ENCODE peak calls at places on chromosome 5, in eight cellular contexts. One of them, this sample, is unnamed.

GRCh38 chr5:77168187-77168883 is 42.1 kb upstream of the PDE8B start:
- DNase-seq in neural progenitor cell: no peak
- DNase-seq in Caco-2: no peak
- DNase-seq in CD8-positive, alpha-beta T cell: no peak
- DNase-seq in GM12878: no peak
- DNase-seq in lower lobe of right lung: peak; percentile 52
- DNase-seq in tibial artery: peak; percentile 57
- DNase-seq in A549: peak; percentile 50
- DNase-seq in this sample: peak; percentile 79

GRCh38 chr5:150505041-150505511 is 2.9 kb upstream of the NDST1 start:
- DNase-seq in neural progenitor cell: no peak
- DNase-seq in Caco-2: no peak
- DNase-seq in CD8-positive, alpha-beta T cell: no peak
- DNase-seq in GM12878: no peak
- DNase-seq in lower lobe of right lung: no peak
- DNase-seq in tibial artery: no peak
- DNase-seq in A549: no peak
- DNase-seq in this sample: no peak

GRCh38 chr5:116569999-116570398 is 4.6 kb downstream of the SEMA6A start:
- DNase-seq in neural progenitor cell: no peak
- DNase-seq in Caco-2: no peak
- DNase-seq in CD8-positive, alpha-beta T cell: no peak
- DNase-seq in GM12878: no peak
- DNase-seq in lower lobe of right lung: no peak
- DNase-seq in tibial artery: no peak
- DNase-seq in A549: no peak
- DNase-seq in this sample: no peak

GRCh38 chr5:87361031-87361443 is 51.7 kb downstream of the CCNH start:
- DNase-seq in neural progenitor cell: no peak
- DNase-seq in Caco-2: no peak
- DNase-seq in CD8-positive, alpha-beta T cell: no peak
- DNase-seq in GM12878: no peak
- DNase-seq in lower lobe of right lung: no peak
- DNase-seq in tibial artery: no peak
- DNase-seq in A549: no peak
- DNase-seq in this sample: no peak

GRCh38 chr5:114412509-114413171 is 50.8 kb downstream of the KCNN2 start:
- DNase-seq in neural progenitor cell: no peak
- DNase-seq in Caco-2: no peak
- DNase-seq in CD8-positive, alpha-beta T cell: no peak
- DNase-seq in GM12878: no peak
- DNase-seq in lower lobe of right lung: no peak
- DNase-seq in tibial artery: no peak
- DNase-seq in A549: no peak
- DNase-seq in this sample: no peak

GRCh38 chr5:138636401-138636944 is 61.3 kb upstream of the HSPA9 start:
- DNase-seq in neural progenitor cell: no peak
- DNase-seq in Caco-2: no peak
- DNase-seq in CD8-positive, alpha-beta T cell: no peak
- DNase-seq in GM12878: no peak
- DNase-seq in lower lobe of right lung: no peak
- DNase-seq in tibial artery: no peak
- DNase-seq in A549: no peak
- DNase-seq in this sample: no peak

GRCh38 chr5:116518423-116518822 is 56.2 kb downstream of the SEMA6A start:
- DNase-seq in neural progenitor cell: no peak
- DNase-seq in Caco-2: no peak
- DNase-seq in CD8-positive, alpha-beta T cell: no peak
- DNase-seq in GM12878: no peak
- DNase-seq in lower lobe of right lung: no peak
- DNase-seq in tibial artery: no peak
- DNase-seq in A549: no peak
- DNase-seq in this sample: no peak

GRCh38 chr5:37871023-37871815 is 31.4 kb upstream of the GDNF start:
- DNase-seq in neural progenitor cell: no peak
- DNase-seq in Caco-2: no peak
- DNase-seq in CD8-positive, alpha-beta T cell: no peak
- DNase-seq in GM12878: no peak
- DNase-seq in lower lobe of right lung: no peak
- DNase-seq in tibial artery: no peak
- DNase-seq in A549: no peak
- DNase-seq in this sample: no peak

GRCh38 chr5:23007226-23007625 is 154.1 kb upstream of the CDH12 start:
- DNase-seq in neural progenitor cell: no peak
- DNase-seq in Caco-2: no peak
- DNase-seq in CD8-positive, alpha-beta T cell: no peak
- DNase-seq in GM12878: no peak
- DNase-seq in lower lobe of right lung: no peak
- DNase-seq in tibial artery: no peak
- DNase-seq in A549: no peak
- DNase-seq in this sample: no peak

GRCh38 chr5:91955610-91956009 is 572.5 kb upstream of the ARRDC3 start:
- DNase-seq in neural progenitor cell: no peak
- DNase-seq in Caco-2: no peak
- DNase-seq in CD8-positive, alpha-beta T cell: no peak
- DNase-seq in GM12878: no peak
- DNase-seq in lower lobe of right lung: no peak
- DNase-seq in tibial artery: no peak
- DNase-seq in A549: no peak
- DNase-seq in this sample: peak; percentile 41

GRCh38 chr5:145681686-145682085 is 153.5 kb downstream of the PRELID2 start:
- DNase-seq in neural progenitor cell: peak; percentile 74
- DNase-seq in Caco-2: peak; percentile 75
- DNase-seq in CD8-positive, alpha-beta T cell: no peak
- DNase-seq in GM12878: peak; percentile 32
- DNase-seq in lower lobe of right lung: no peak
- DNase-seq in tibial artery: peak; percentile 56
- DNase-seq in A549: peak; percentile 71
- DNase-seq in this sample: no peak

GRCh38 chr5:113027015-113027414 is 50.4 kb downstream of the DCP2 start:
- DNase-seq in neural progenitor cell: no peak
- DNase-seq in Caco-2: no peak
- DNase-seq in CD8-positive, alpha-beta T cell: no peak
- DNase-seq in GM12878: no peak
- DNase-seq in lower lobe of right lung: no peak
- DNase-seq in tibial artery: no peak
- DNase-seq in A549: no peak
- DNase-seq in this sample: no peak

GRCh38 chr5:44506561-44506960 is 117.3 kb upstream of the FGF10 start:
- DNase-seq in neural progenitor cell: peak; percentile 34
- DNase-seq in Caco-2: no peak
- DNase-seq in CD8-positive, alpha-beta T cell: no peak
- DNase-seq in GM12878: no peak
- DNase-seq in lower lobe of right lung: no peak
- DNase-seq in tibial artery: no peak
- DNase-seq in A549: no peak
- DNase-seq in this sample: no peak

GRCh38 chr5:140361901-140362300 is 1.9 kb downstream of the SLC4A9 start:
- DNase-seq in neural progenitor cell: no peak
- DNase-seq in Caco-2: no peak
- DNase-seq in CD8-positive, alpha-beta T cell: no peak
- DNase-seq in GM12878: no peak
- DNase-seq in lower lobe of right lung: no peak
- DNase-seq in tibial artery: no peak
- DNase-seq in A549: no peak
- DNase-seq in this sample: no peak

DNA sequence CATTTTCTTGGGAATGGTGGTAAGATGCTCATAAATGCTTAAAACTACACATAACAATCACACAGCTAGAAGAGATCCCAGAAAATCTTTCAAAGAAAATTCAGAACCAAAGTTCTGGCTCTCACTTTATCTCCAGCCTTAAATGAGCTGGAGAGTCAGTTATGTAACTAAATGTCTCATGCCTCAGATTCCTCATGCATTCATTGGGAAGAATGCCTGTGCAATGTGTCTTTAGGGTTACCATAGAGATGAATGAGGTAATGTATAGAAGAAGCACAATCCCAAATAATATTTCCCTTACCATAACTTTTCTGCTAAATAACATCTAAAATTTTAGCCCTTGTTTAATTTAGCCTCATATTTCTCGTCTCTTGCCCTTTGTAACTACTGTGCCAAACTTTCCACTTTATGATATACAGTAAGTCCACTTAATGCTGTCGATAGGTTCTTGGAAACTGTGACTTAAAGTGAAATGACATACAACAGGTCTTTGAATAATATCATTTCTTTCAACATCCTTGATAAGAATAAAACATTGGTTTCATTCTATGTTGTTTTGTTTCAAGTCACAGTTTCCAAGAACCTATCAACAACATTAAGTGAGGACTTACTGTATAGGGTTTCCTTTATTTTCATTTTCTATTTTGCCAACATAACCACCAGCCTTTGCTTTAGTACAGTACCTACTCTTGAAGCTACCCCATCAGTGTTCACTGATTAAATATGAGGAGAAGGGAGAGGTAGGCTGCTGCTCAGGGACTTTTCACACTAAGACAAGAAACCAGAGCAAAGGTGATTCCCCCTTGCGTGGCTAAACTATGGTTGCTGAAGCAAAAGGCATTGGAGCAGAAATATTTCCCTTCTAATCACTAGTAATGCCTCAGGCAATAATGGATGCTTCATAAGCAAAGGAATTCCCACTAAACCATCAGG is 295.7 kb upstream of the PTGER4 start:
- DNase-seq in neural progenitor cell: no peak
- DNase-seq in Caco-2: no peak
- DNase-seq in CD8-positive, alpha-beta T cell: no peak
- DNase-seq in GM12878: no peak
- DNase-seq in lower lobe of right lung: no peak
- DNase-seq in tibial artery: no peak
- DNase-seq in A549: no peak
- DNase-seq in this sample: no peak
- H3K4me1 ChIP-seq in neural progenitor cell: no peaks in the 10 kb centered on the region
- H3K4me1 ChIP-seq in Caco-2: no peaks in the 10 kb centered on the region
- H3K4me1 ChIP-seq in CD8-positive, alpha-beta T cell: peaks cover 35% of the 10 kb centered on the region
- H3K4me1 ChIP-seq in GM12878: peaks cover 26% of the 10 kb centered on the region
- H3K4me1 ChIP-seq in lower lobe of right lung: peaks cover 31% of the 10 kb centered on the region
- H3K4me1 ChIP-seq in tibial artery: no peaks in the 10 kb centered on the region
- H3K4me1 ChIP-seq in A549: peaks cover 45% of the 10 kb centered on the region
- H3K4me1 ChIP-seq in this sample: no peaks in the 10 kb centered on the region

GRCh38 chr5:154479160-154479943 is 1.3 kb upstream of the HAND1 start:
- DNase-seq in neural progenitor cell: peak; percentile 48
- DNase-seq in Caco-2: peak; percentile 29
- DNase-seq in CD8-positive, alpha-beta T cell: no peak
- DNase-seq in GM12878: no peak
- DNase-seq in lower lobe of right lung: no peak
- DNase-seq in tibial artery: no peak
- DNase-seq in A549: no peak
- DNase-seq in this sample: no peak

GRCh38 chr5:154476343-154477213 is 1.4 kb downstream of the HAND1 start:
- DNase-seq in neural progenitor cell: peak; percentile 66
- DNase-seq in Caco-2: no peak
- DNase-seq in CD8-positive, alpha-beta T cell: no peak
- DNase-seq in GM12878: no peak
- DNase-seq in lower lobe of right lung: no peak
- DNase-seq in tibial artery: no peak
- DNase-seq in A549: no peak
- DNase-seq in this sample: no peak

GRCh38 chr5:154478752-154479159 is 729 bp upstream of the HAND1 start:
- DNase-seq in neural progenitor cell: peak; percentile 41
- DNase-seq in Caco-2: no peak
- DNase-seq in CD8-positive, alpha-beta T cell: no peak
- DNase-seq in GM12878: no peak
- DNase-seq in lower lobe of right lung: no peak
- DNase-seq in tibial artery: no peak
- DNase-seq in A549: no peak
- DNase-seq in this sample: no peak

GRCh38 chr5:154478224-154478565 is at the start of gene HAND1:
- DNase-seq in neural progenitor cell: peak; percentile 92
- DNase-seq in Caco-2: peak; percentile 57
- DNase-seq in CD8-positive, alpha-beta T cell: no peak
- DNase-seq in GM12878: no peak
- DNase-seq in lower lobe of right lung: peak; percentile 56
- DNase-seq in tibial artery: no peak
- DNase-seq in A549: peak; percentile 95
- DNase-seq in this sample: no peak

GRCh38 chr5:154477382-154478223 is 424 bp downstream of the HAND1 start:
- DNase-seq in neural progenitor cell: peak; percentile 77
- DNase-seq in Caco-2: no peak
- DNase-seq in CD8-positive, alpha-beta T cell: no peak
- DNase-seq in GM12878: no peak
- DNase-seq in lower lobe of right lung: no peak
- DNase-seq in tibial artery: no peak
- DNase-seq in A549: no peak
- DNase-seq in this sample: peak; percentile 55
- H3K9me3 ChIP-seq in neural progenitor cell: no peaks in the 10 kb centered on the region
- H3K9me3 ChIP-seq in Caco-2: no peaks in the 10 kb centered on the region
- H3K9me3 ChIP-seq in CD8-positive, alpha-beta T cell: no peaks in the 10 kb centered on the region
- H3K9me3 ChIP-seq in GM12878: no peaks in the 10 kb centered on the region
- H3K9me3 ChIP-seq in lower lobe of right lung: no peaks in the 10 kb centered on the region
- H3K9me3 ChIP-seq in tibial artery: no peaks in the 10 kb centered on the region
- H3K9me3 ChIP-seq in A549: no peaks in the 10 kb centered on the region
- H3K9me3 ChIP-seq in this sample: no peaks in the 10 kb centered on the region

GRCh38 chr5:109743770-109744212 is 54.1 kb downstream of the MAN2A1 start:
- DNase-seq in neural progenitor cell: peak; percentile 18
- DNase-seq in Caco-2: no peak
- DNase-seq in CD8-positive, alpha-beta T cell: no peak
- DNase-seq in GM12878: no peak
- DNase-seq in lower lobe of right lung: no peak
- DNase-seq in tibial artery: no peak
- DNase-seq in A549: peak; percentile 38
- DNase-seq in this sample: no peak

GRCh38 chr5:109743041-109743531 is 53.4 kb downstream of the MAN2A1 start:
- DNase-seq in neural progenitor cell: no peak
- DNase-seq in Caco-2: no peak
- DNase-seq in CD8-positive, alpha-beta T cell: no peak
- DNase-seq in GM12878: no peak
- DNase-seq in lower lobe of right lung: no peak
- DNase-seq in tibial artery: no peak
- DNase-seq in A549: no peak
- DNase-seq in this sample: no peak

GRCh38 chr5:109741390-109741789 is 51.7 kb downstream of the MAN2A1 start:
- DNase-seq in neural progenitor cell: peak; percentile 36
- DNase-seq in Caco-2: no peak
- DNase-seq in CD8-positive, alpha-beta T cell: no peak
- DNase-seq in GM12878: no peak
- DNase-seq in lower lobe of right lung: no peak
- DNase-seq in tibial artery: no peak
- DNase-seq in A549: no peak
- DNase-seq in this sample: no peak

GRCh38 chr5:109740329-109740728 is 50.6 kb downstream of the MAN2A1 start:
- DNase-seq in neural progenitor cell: peak; percentile 28
- DNase-seq in Caco-2: no peak
- DNase-seq in CD8-positive, alpha-beta T cell: no peak
- DNase-seq in GM12878: peak; percentile 32
- DNase-seq in lower lobe of right lung: no peak
- DNase-seq in tibial artery: no peak
- DNase-seq in A549: no peak
- DNase-seq in this sample: no peak

GRCh38 chr5:109744261-109744660 is 54.5 kb downstream of the MAN2A1 start:
- DNase-seq in neural progenitor cell: no peak
- DNase-seq in Caco-2: no peak
- DNase-seq in CD8-positive, alpha-beta T cell: no peak
- DNase-seq in GM12878: no peak
- DNase-seq in lower lobe of right lung: no peak
- DNase-seq in tibial artery: no peak
- DNase-seq in A549: no peak
- DNase-seq in this sample: no peak
- H3K4me1 ChIP-seq in neural progenitor cell: peaks cover 54% of the 10 kb centered on the region
- H3K4me1 ChIP-seq in Caco-2: peaks cover 23% of the 10 kb centered on the region
- H3K4me1 ChIP-seq in CD8-positive, alpha-beta T cell: peaks cover 32% of the 10 kb centered on the region
- H3K4me1 ChIP-seq in GM12878: peaks cover 11% of the 10 kb centered on the region
- H3K4me1 ChIP-seq in lower lobe of right lung: peaks cover 25% of the 10 kb centered on the region
- H3K4me1 ChIP-seq in tibial artery: no peaks in the 10 kb centered on the region
- H3K4me1 ChIP-seq in A549: peaks cover 19% of the 10 kb centered on the region
- H3K4me1 ChIP-seq in this sample: peaks cover 5% of the 10 kb centered on the region

GRCh38 chr5:178069909-178070308 is 43.4 kb upstream of the N4BP3 start:
- DNase-seq in neural progenitor cell: peak; percentile 63
- DNase-seq in Caco-2: peak; percentile 53
- DNase-seq in CD8-positive, alpha-beta T cell: peak; percentile 55
- DNase-seq in GM12878: no peak
- DNase-seq in lower lobe of right lung: no peak
- DNase-seq in tibial artery: no peak
- DNase-seq in A549: peak; percentile 36
- DNase-seq in this sample: no peak
- H3K9me3 ChIP-seq in neural progenitor cell: no peaks in the 10 kb centered on the region
- H3K9me3 ChIP-seq in Caco-2: no peaks in the 10 kb centered on the region
- H3K9me3 ChIP-seq in CD8-positive, alpha-beta T cell: no peaks in the 10 kb centered on the region
- H3K9me3 ChIP-seq in GM12878: no peaks in the 10 kb centered on the region
- H3K9me3 ChIP-seq in lower lobe of right lung: no peaks in the 10 kb centered on the region
- H3K9me3 ChIP-seq in tibial artery: no peaks in the 10 kb centered on the region
- H3K9me3 ChIP-seq in A549: no peaks in the 10 kb centered on the region
- H3K9me3 ChIP-seq in this sample: no peaks in the 10 kb centered on the region